ENCODE peak calls at places on chromosomes 11 and 22, in four cellular contexts. One of them, this sample, is unnamed. For H3K36me3, the result is how much of the 10 kb centered on the place peaks cover.

GRCh38 chr11:19241260-19242183 is 777 bp upstream of the E2F8 start:
- DNase-seq in thoracic aorta: no peak
- DNase-seq in IMR-90: no peak
- DNase-seq in colonic mucosa: peak
- DNase-seq in this sample: no peak

GRCh38 chr22:29268511-29269229 is 602 bp downstream of the EWSR1 start:
- DNase-seq in thoracic aorta: no peak
- DNase-seq in IMR-90: peak
- DNase-seq in colonic mucosa: no peak
- DNase-seq in this sample: no peak

GRCh38 chr11:57474017-57474750 is 13.9 kb downstream of the RTN4RL2 start:
- DNase-seq in thoracic aorta: no peak
- DNase-seq in IMR-90: peak
- DNase-seq in colonic mucosa: no peak
- DNase-seq in this sample: no peak

GRCh38 chr22:35634981-35635540 is 13.2 kb upstream of the APOL6 start:
- DNase-seq in thoracic aorta: no peak
- DNase-seq in IMR-90: peak
- DNase-seq in colonic mucosa: no peak
- DNase-seq in this sample: no peak

GRCh38 chr11:123509737-123510578 is 79.9 kb downstream of the GRAMD1B start:
- DNase-seq in thoracic aorta: no peak
- DNase-seq in IMR-90: peak
- DNase-seq in colonic mucosa: no peak
- DNase-seq in this sample: no peak

GRCh38 chr22:50542416-50542927 is 3.2 kb upstream of the KLHDC7B start:
- DNase-seq in thoracic aorta: no peak
- DNase-seq in IMR-90: no peak
- DNase-seq in colonic mucosa: no peak
- DNase-seq in this sample: no peak

GRCh38 chr11:8531312-8531711 is 62.7 kb downstream of the STK33 start:
- DNase-seq in thoracic aorta: no peak
- DNase-seq in IMR-90: no peak
- DNase-seq in colonic mucosa: no peak
- DNase-seq in this sample: no peak

GRCh38 chr11:61543606-61544306 is 35.2 kb downstream of the LRRC10B start:
- DNase-seq in thoracic aorta: no peak
- DNase-seq in IMR-90: peak
- DNase-seq in colonic mucosa: no peak
- DNase-seq in this sample: no peak

GRCh38 chr11:35968386-35969088 is 24.7 kb downstream of the LDLRAD3 start:
- DNase-seq in thoracic aorta: no peak
- DNase-seq in IMR-90: peak
- DNase-seq in colonic mucosa: no peak
- DNase-seq in this sample: no peak

GRCh38 chr22:19878461-19879247 is 24.0 kb upstream of the GNB1L start:
- DNase-seq in thoracic aorta: no peak
- DNase-seq in IMR-90: peak
- DNase-seq in colonic mucosa: no peak
- DNase-seq in this sample: peak

GRCh38 chr22:47110817-47111443 is 348.5 kb downstream of the TBC1D22A start:
- DNase-seq in thoracic aorta: no peak
- DNase-seq in IMR-90: peak
- DNase-seq in colonic mucosa: no peak
- DNase-seq in this sample: no peak
- H3K36me3 ChIP-seq in thoracic aorta: under half
- H3K36me3 ChIP-seq in IMR-90: under half
- H3K36me3 ChIP-seq in colonic mucosa: under half
- H3K36me3 ChIP-seq in this sample: under half

DNA sequence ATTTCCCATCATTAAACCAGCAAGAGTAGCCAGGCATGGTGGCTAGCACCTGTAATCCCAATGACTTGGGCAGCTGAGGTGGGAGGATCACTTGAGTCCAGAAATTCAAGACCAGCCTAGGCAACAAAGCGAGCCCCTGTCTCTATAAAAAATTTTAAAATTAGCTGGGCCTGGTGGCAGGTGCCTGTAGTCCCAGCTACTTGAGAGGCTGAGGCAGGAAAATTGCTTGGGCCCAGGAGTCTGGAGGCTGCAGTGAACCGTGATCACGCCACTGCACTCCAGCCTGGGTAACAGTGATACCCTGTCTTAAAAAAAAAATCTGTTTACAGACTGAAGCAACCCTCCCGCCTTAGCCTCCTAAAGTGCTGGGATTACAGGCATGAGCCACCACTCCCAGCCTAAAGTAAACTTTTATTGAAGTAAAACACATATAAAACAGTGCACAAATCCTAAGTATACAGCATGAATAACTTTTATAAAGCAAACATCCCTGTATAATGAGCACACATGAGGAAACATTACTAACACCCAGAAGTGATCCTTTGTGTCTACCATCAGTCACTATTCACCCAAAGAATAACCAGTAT is 12.6 kb downstream of the UCP3 start:
- DNase-seq in thoracic aorta: no peak
- DNase-seq in IMR-90: no peak
- DNase-seq in colonic mucosa: peak
- DNase-seq in this sample: no peak
- TF ChIP-seq CTCF in thoracic aorta: no peak
- TF ChIP-seq CTCF in IMR-90: no peak
- TF ChIP-seq CTCF in colonic mucosa: no peak
- TF ChIP-seq CTCF in this sample: no peak

GRCh38 chr11:90798769-90799168 is 575.9 kb upstream of the CHORDC1 start:
- DNase-seq in thoracic aorta: no peak
- DNase-seq in IMR-90: no peak
- DNase-seq in colonic mucosa: no peak
- DNase-seq in this sample: no peak
- H3K4me3 ChIP-seq in thoracic aorta: no peak
- H3K4me3 ChIP-seq in IMR-90: no peak
- H3K4me3 ChIP-seq in colonic mucosa: no peak
- H3K4me3 ChIP-seq in this sample: no peak

DNA sequence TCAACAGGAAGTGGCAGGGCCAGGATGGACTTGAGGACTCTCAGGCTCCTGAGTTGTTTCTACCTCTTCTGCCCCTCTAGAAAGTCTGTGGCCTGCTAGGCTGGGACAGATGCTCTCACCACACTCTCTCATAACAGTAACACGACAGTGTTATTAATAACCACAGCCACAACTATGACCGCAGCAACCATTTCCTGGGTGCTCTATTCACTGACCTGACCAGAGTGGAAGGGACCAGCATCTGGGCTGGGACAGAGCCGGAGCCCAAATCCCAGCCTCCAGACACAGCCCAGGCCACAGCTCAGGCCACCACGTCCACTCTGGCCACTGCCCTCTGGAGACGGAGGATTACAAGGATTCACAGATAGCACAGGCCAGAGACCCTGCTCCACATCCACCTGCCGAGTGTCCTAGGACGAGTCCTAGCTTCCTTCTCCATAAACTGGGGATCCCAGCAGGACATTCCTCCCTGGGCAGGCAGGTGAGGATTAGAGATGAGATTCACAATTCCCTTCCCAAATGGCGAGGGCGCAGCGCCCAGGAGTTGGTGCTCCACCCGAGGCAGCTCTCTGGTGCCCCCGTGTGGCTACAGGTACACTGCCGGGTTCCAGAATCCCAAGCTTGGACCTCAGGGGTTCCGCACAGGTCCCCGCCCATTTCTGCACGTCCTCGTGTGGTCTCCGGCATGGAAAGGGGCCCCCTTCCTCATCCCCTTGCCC is 7.1 kb downstream of the PNPLA5 start:
- DNase-seq in thoracic aorta: no peak
- DNase-seq in IMR-90: peak
- DNase-seq in colonic mucosa: peak
- DNase-seq in this sample: no peak
- H3K36me3 ChIP-seq in thoracic aorta: under half
- H3K36me3 ChIP-seq in IMR-90: under half
- H3K36me3 ChIP-seq in colonic mucosa: under half
- H3K36me3 ChIP-seq in this sample: under half

GRCh38 chr11:30312243-30312642 is 10.7 kb upstream of the ARL14EP start:
- DNase-seq in thoracic aorta: no peak
- DNase-seq in IMR-90: no peak
- DNase-seq in colonic mucosa: no peak
- DNase-seq in this sample: no peak

GRCh38 chr11:30313580-30313979 is 9.3 kb upstream of the ARL14EP start:
- DNase-seq in thoracic aorta: no peak
- DNase-seq in IMR-90: no peak
- DNase-seq in colonic mucosa: no peak
- DNase-seq in this sample: no peak

GRCh38 chr11:30317030-30317429 is 5.9 kb upstream of the ARL14EP start:
- DNase-seq in thoracic aorta: no peak
- DNase-seq in IMR-90: no peak
- DNase-seq in colonic mucosa: no peak
- DNase-seq in this sample: no peak

GRCh38 chr11:30316237-30316636 is 6.7 kb upstream of the ARL14EP start:
- DNase-seq in thoracic aorta: no peak
- DNase-seq in IMR-90: no peak
- DNase-seq in colonic mucosa: no peak
- DNase-seq in this sample: no peak

GRCh38 chr11:30314625-30315024 is 8.3 kb upstream of the ARL14EP start:
- DNase-seq in thoracic aorta: no peak
- DNase-seq in IMR-90: peak
- DNase-seq in colonic mucosa: no peak
- DNase-seq in this sample: no peak
- TF ChIP-seq CTCF in thoracic aorta: peak
- TF ChIP-seq CTCF in IMR-90: peak
- TF ChIP-seq CTCF in colonic mucosa: no peak
- TF ChIP-seq CTCF in this sample: peak

GRCh38 chr11:117178210-117179034 is at the start of gene SIDT2:
- DNase-seq in thoracic aorta: peak
- DNase-seq in IMR-90: peak
- DNase-seq in colonic mucosa: peak
- DNase-seq in this sample: peak
- H3K4me3 ChIP-seq in thoracic aorta: peak
- H3K4me3 ChIP-seq in IMR-90: peak
- H3K4me3 ChIP-seq in colonic mucosa: peak
- H3K4me3 ChIP-seq in this sample: peak

GRCh38 chr11:126408496-126408895 is 53.0 kb downstream of the ST3GAL4 start:
- DNase-seq in thoracic aorta: no peak
- DNase-seq in IMR-90: no peak
- DNase-seq in colonic mucosa: no peak
- DNase-seq in this sample: no peak
- H3K36me3 ChIP-seq in thoracic aorta: under half
- H3K36me3 ChIP-seq in IMR-90: under half
- H3K36me3 ChIP-seq in colonic mucosa: under half
- H3K36me3 ChIP-seq in this sample: under half

DNA sequence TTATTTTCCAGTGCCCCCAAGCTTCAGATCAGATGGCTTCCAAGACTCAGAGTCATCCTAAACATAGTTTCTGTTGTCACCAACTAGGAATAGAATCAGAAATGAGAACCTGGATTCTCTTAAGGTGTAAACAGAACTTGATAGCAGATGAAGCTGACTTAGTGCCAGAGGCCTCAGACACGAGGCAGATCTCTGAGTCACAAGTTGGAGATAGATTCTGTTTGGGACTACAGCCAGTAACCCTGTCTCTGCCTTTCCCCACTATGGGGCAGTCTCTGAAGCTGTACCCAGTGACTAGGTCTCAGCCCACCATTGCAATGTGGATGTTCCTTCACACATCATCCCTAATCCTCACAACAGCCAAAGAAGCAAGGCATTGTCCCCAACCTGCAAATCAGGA is 25.4 kb downstream of the NEU3 start:
- DNase-seq in thoracic aorta: no peak
- DNase-seq in IMR-90: peak
- DNase-seq in colonic mucosa: no peak
- DNase-seq in this sample: peak
- TF ChIP-seq CTCF in thoracic aorta: no peak
- TF ChIP-seq CTCF in IMR-90: peak
- TF ChIP-seq CTCF in colonic mucosa: no peak
- TF ChIP-seq CTCF in this sample: peak

GRCh38 chr11:67418476-67419281 is 3.2 kb downstream of the CARNS1 start:
- DNase-seq in thoracic aorta: no peak
- DNase-seq in IMR-90: no peak
- DNase-seq in colonic mucosa: no peak
- DNase-seq in this sample: no peak
- H3K4me3 ChIP-seq in thoracic aorta: peak
- H3K4me3 ChIP-seq in IMR-90: no peak
- H3K4me3 ChIP-seq in colonic mucosa: no peak
- H3K4me3 ChIP-seq in this sample: no peak

DNA sequence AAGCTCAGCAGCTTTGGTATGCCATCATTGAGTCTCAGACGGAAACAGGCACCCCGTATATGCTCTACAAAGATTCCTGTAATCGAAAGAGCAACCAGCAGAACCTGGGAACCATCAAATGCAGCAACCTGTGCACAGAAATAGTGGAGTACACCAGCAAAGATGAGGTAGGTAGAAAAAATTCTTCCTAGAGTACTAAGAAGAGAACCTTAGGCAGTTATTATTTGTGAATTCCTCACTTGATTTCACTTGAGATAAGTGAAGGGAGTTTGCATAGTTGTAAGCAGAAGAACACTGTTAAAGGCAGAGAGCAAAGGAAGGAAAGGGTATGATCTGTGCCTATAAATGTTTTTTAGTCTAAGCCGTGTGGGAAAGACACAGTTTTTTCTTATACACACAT is 28.6 kb downstream of the RRM1 start:
- DNase-seq in thoracic aorta: no peak
- DNase-seq in IMR-90: no peak
- DNase-seq in colonic mucosa: no peak
- DNase-seq in this sample: no peak
- H3K36me3 ChIP-seq in thoracic aorta: under half
- H3K36me3 ChIP-seq in IMR-90: under half
- H3K36me3 ChIP-seq in colonic mucosa: under half
- H3K36me3 ChIP-seq in this sample: under half